ENCODE peak calls at places on chromosomes 13 and 19, in eight cellular contexts. R is central memory CD4-positive, alpha-beta T cell; C is HCEC 1CT; K is astrocyte of the spinal cord; O is type B pancreatic cell; G is stimulated activated CD4-positive, alpha-beta T cell treated with anti-CD3 and anti-CD28 coated beads, Interleukin-4, amount 100 ng/mL, for 4 hours; D is posterior vena cava; F is EL. I is an unnamed sample.

GRCh38 chr19:48539503-48540096 is 12.4 kb upstream of the SULT2B1 start:
- DNase-seq in R (no peak), C (peak), K (peak), O (no peak), G (no peak), D (no peak), F (peak), I (no peak)

GRCh38 chr19:18521692-18522123 is at the start of gene ELL:
- DNase-seq in R (no peak), C (no peak), K (no peak), O (no peak), G (no peak), D (no peak), F (no peak), I (no peak)

GRCh38 chr13:76223999-76224398 is 587.9 kb downstream of the LMO7 start:
- DNase-seq in R (no peak), C (no peak), K (no peak), O (no peak), G (no peak), D (no peak), F (no peak), I (no peak)

GRCh38 chr19:18329035-18329376 is 6.1 kb upstream of the LSM4 start:
- DNase-seq in R (no peak), C (no peak), K (no peak), O (no peak), G (no peak), D (no peak), F (no peak), I (no peak)

GRCh38 chr13:20814224-20814910 is 40.6 kb upstream of the EEF1AKMT1 start:
- DNase-seq in R (no peak), C (peak), K (peak), O (no peak), G (no peak), D (peak), F (peak), I (peak)

GRCh38 chr13:42893346-42893745 is 98.7 kb downstream of the EPSTI1 start:
- DNase-seq in R (no peak), C (peak), K (peak), O (no peak), G (no peak), D (no peak), F (peak), I (no peak)

GRCh38 chr19:34232566-34233481 is 21.5 kb upstream of the GARRE1 start:
- DNase-seq in R (no peak), C (peak), K (peak), O (no peak), G (no peak), D (peak), F (peak), I (no peak)

GRCh38 chr13:83881917-83882625 is at the start of gene SLITRK1:
- DNase-seq in R (no peak), C (peak), K (peak), O (peak), G (no peak), D (no peak), F (peak), I (peak)

GRCh38 chr19:33408116-33408515 is 34.6 kb downstream of the CEBPG start:
- DNase-seq in R (no peak), C (no peak), K (no peak), O (no peak), G (no peak), D (no peak), F (no peak), I (no peak)

GRCh38 chr19:1824252-1824622 is 12.2 kb upstream of the ATP8B3 start:
- DNase-seq in R (no peak), C (no peak), K (no peak), O (no peak), G (no peak), D (no peak), F (no peak), I (peak)

GRCh38 chr13:21973437-21974125 is 302.7 kb downstream of the FGF9 start:
- DNase-seq in R (no peak), C (no peak), K (no peak), O (no peak), G (no peak), D (no peak), F (no peak), I (no peak)

GRCh38 chr19:49950590-49950948 is 10.4 kb downstream of the SIGLEC11 start:
- DNase-seq in R (no peak), C (no peak), K (no peak), O (no peak), G (no peak), D (peak), F (no peak), I (no peak)

GRCh38 chr13:33182729-33183128 is 102.8 kb downstream of the STARD13 start:
- DNase-seq in R (no peak), C (no peak), K (no peak), O (no peak), G (no peak), D (no peak), F (no peak), I (peak)

GRCh38 chr19:35213678-35214632 is 14.6 kb downstream of the FAM187B start:
- DNase-seq in R (peak), C (peak), K (peak), O (no peak), G (peak), D (peak), F (peak), I (peak)

GRCh38 chr13:34076319-34076718 is 258.4 kb downstream of the RFC3 start:
- DNase-seq in R (no peak), C (no peak), K (peak), O (no peak), G (no peak), D (no peak), F (peak), I (no peak)

GRCh38 chr13:49356224-49356623 is 87.6 kb downstream of the CAB39L start:
- DNase-seq in R (no peak), C (peak), K (peak), O (no peak), G (no peak), D (no peak), F (peak), I (no peak)

GRCh38 chr13:114310961-114311360 is 3.3 kb upstream of the CHAMP1 start:
- DNase-seq in R (no peak), C (peak), K (no peak), O (no peak), G (no peak), D (no peak), F (peak), I (no peak)

GRCh38 chr19:44517146-44517545 is 12.3 kb downstream of the CEACAM20 start:
- DNase-seq in R (no peak), C (peak), K (no peak), O (no peak), G (no peak), D (no peak), F (no peak), I (no peak)

GRCh38 chr13:63942372-63942771 is 2526.7 kb upstream of the PCDH20 start:
- DNase-seq in R (no peak), C (no peak), K (no peak), O (no peak), G (no peak), D (no peak), F (no peak), I (no peak)

GRCh38 chr19:56856822-56857221 is 16.3 kb upstream of the PEG3 start:
- DNase-seq in R (no peak), C (no peak), K (no peak), O (no peak), G (no peak), D (no peak), F (no peak), I (no peak)

GRCh38 chr13:101098873-101099272 is 317.4 kb downstream of the NALCN start:
- DNase-seq in R (no peak), C (no peak), K (no peak), O (no peak), G (no peak), D (no peak), F (no peak), I (no peak)

GRCh38 chr19:33388231-33388816 is 14.8 kb downstream of the CEBPG start:
- DNase-seq in R (no peak), C (no peak), K (no peak), O (no peak), G (no peak), D (peak), F (no peak), I (peak)

GRCh38 chr19:7917292-7918061 is 2.7 kb upstream of the SNAPC2 start:
- DNase-seq in R (peak), C (peak), K (peak), O (no peak), G (peak), D (no peak), F (peak), I (no peak)

GRCh38 chr13:26811636-26812035 is 51.0 kb upstream of the GPR12 start:
- DNase-seq in R (no peak), C (no peak), K (no peak), O (no peak), G (no peak), D (no peak), F (no peak), I (no peak)

GRCh38 chr19:46350758-46351159 is 3.9 kb downstream of the PPP5C start:
- DNase-seq in R (no peak), C (no peak), K (no peak), O (no peak), G (peak), D (peak), F (no peak), I (no peak)

GRCh38 chr19:10544242-10544752 is 593 bp downstream of the ATG4D start:
- DNase-seq in R (no peak), C (peak), K (no peak), O (no peak), G (no peak), D (no peak), F (no peak), I (peak)

GRCh38 chr19:18286973-18287635 is 5.7 kb upstream of the JUND start:
- DNase-seq in R (no peak), C (no peak), K (no peak), O (no peak), G (no peak), D (no peak), F (no peak), I (no peak)

GRCh38 chr13:32318072-32318471 is 2.8 kb downstream of the BRCA2 start:
- DNase-seq in R (no peak), C (no peak), K (no peak), O (no peak), G (no peak), D (no peak), F (peak), I (no peak)

GRCh38 chr13:60790620-60791019 is 393.6 kb downstream of the TDRD3 start:
- DNase-seq in R (no peak), C (no peak), K (no peak), O (no peak), G (no peak), D (no peak), F (no peak), I (no peak)

GRCh38 chr19:42088471-42089190 is 12.7 kb downstream of the ZNF574 start:
- DNase-seq in R (no peak), C (peak), K (peak), O (no peak), G (no peak), D (no peak), F (peak), I (peak)

GRCh38 chr19:11949201-11949600 is 15.6 kb upstream of the ZNF763 start:
- DNase-seq in R (no peak), C (no peak), K (no peak), O (no peak), G (no peak), D (no peak), F (no peak), I (no peak)

GRCh38 chr19:42487798-42488178 is 40.5 kb downstream of the CEACAM1 start:
- DNase-seq in R (no peak), C (no peak), K (no peak), O (no peak), G (no peak), D (no peak), F (no peak), I (no peak)

GRCh38 chr13:50713849-50714248 is 129.6 kb downstream of the DLEU7 start:
- DNase-seq in R (peak), C (peak), K (peak), O (no peak), G (peak), D (no peak), F (peak), I (peak)

GRCh38 chr13:50012396-50013169 is 2.7 kb upstream of the KCNRG start:
- DNase-seq in R (no peak), C (no peak), K (no peak), O (no peak), G (no peak), D (no peak), F (no peak), I (no peak)

GRCh38 chr19:33248954-33249613 is 23.4 kb upstream of the SLC7A10 start:
- DNase-seq in R (no peak), C (no peak), K (no peak), O (no peak), G (no peak), D (no peak), F (peak), I (peak)

GRCh38 chr13:30464496-30465351 is 1.0 kb downstream of the HMGB1 start:
- DNase-seq in R (peak), C (peak), K (peak), O (peak), G (peak), D (peak), F (peak), I (peak)

GRCh38 chr13:87952377-87952776 is 281.2 kb downstream of the SLITRK5 start:
- DNase-seq in R (no peak), C (no peak), K (no peak), O (no peak), G (no peak), D (no peak), F (no peak), I (no peak)

GRCh38 chr19:588093-588742 is 1.5 kb upstream of the HCN2 start:
- DNase-seq in R (peak), C (peak), K (peak), O (no peak), G (peak), D (peak), F (peak), I (peak)